ENCODE peak calls at places on chromosomes 3 and 15, in ten cellular contexts. F is heart left ventricle, M is right lobe of liver, G is upper lobe of left lung, R is gastrocnemius medialis, O is HepG2, C is GM12878, U is body of pancreas, J is A549, I is HCT116. D is an unnamed sample. For H3K4me1, the result is how much of the 10 kb centered on the place peaks cover.

GRCh38 chr3:105997466-105997799 is 128.6 kb upstream of the CBLB start:
- ATAC-seq in U (no peak), I (no peak), O (no peak), J (no peak), G (no peak), F (no peak), C (no peak), R (no peak), M (no peak), D (no peak)

GRCh38 chr3:7867587-7867986 is 634.0 kb upstream of the LMCD1 start:
- ATAC-seq in J (no peak), F (no peak), R (no peak), I (no peak), C (no peak), O (no peak), G (no peak), M (no peak), U (no peak), D (no peak)

GRCh38 chr15:74444106-74445062 is 10.6 kb upstream of the SEMA7A start:
- ATAC-seq in F (no peak), J (no peak), M (peak), R (no peak), I (no peak), G (no peak), U (peak), O (no peak), C (no peak), D (no peak)

GRCh38 chr3:45041666-45042065 is 15.6 kb downstream of the CLEC3B start:
- ATAC-seq in R (no peak), C (peak), M (no peak), U (no peak), F (no peak), J (no peak), G (no peak), O (no peak), I (no peak), D (no peak)

GRCh38 chr15:63156708-63157065 is 590 bp downstream of the RPS27L start:
- ATAC-seq in J (peak), R (peak), U (peak), M (peak), O (peak), F (peak), I (no peak), G (no peak), C (peak), D (no peak)

GRCh38 chr15:92848852-92849598 is 51.1 kb upstream of the CHD2 start:
- ATAC-seq in G (no peak), F (no peak), R (no peak), U (no peak), I (no peak), C (peak), M (no peak), J (no peak), O (no peak), D (no peak)

GRCh38 chr15:96889734-96890480 is 559.4 kb downstream of the NR2F2 start:
- ATAC-seq in U (no peak), R (no peak), C (peak), M (peak), O (peak), F (no peak), J (no peak), I (no peak), G (no peak), D (no peak)

GRCh38 chr3:56183529-56183928 is 284.7 kb downstream of the ERC2 start:
- ATAC-seq in M (no peak), J (no peak), F (no peak), C (no peak), I (no peak), G (no peak), R (no peak), O (no peak), U (no peak), D (no peak)

GRCh38 chr3:107738486-107739183 is 215.9 kb downstream of the BBX start:
- ATAC-seq in G (no peak), U (no peak), O (no peak), C (no peak), I (no peak), J (no peak), R (no peak), F (no peak), M (no peak), D (no peak)

GRCh38 chr3:138063416-138063815 is 52.0 kb downstream of the DZIP1L start:
- ATAC-seq in O (peak), F (no peak), U (no peak), J (no peak), R (no peak), M (no peak), C (no peak), I (no peak), G (no peak), D (no peak)
- H3K4me1 ChIP-seq in O (under half), F (under half), U (under half), J (under half), R (under half), M (under half), C (under half), I (under half), G (under half), D (under half)

GRCh38 chr3:4314688-4315087 is 11.5 kb downstream of the SETMAR start:
- ATAC-seq in U (no peak), G (no peak), C (peak), M (no peak), F (no peak), O (peak), R (no peak), J (no peak), I (peak), D (no peak)
- TF ChIP-seq CTCF in U (no peak), G (no peak), C (peak), M (no peak), F (no peak), O (no peak), R (no peak), J (peak), I (no peak), D (no peak)

GRCh38 chr3:150703756-150704344 is at the start of gene ERICH6:
- ATAC-seq in I (peak), F (peak), C (peak), U (peak), R (peak), O (peak), M (peak), G (peak), J (peak), D (peak)
- TF ChIP-seq POLR2A in I (no peak), F (peak), C (peak), U (no peak), R (no peak), O (peak), M (peak), G (peak), J (peak), D (peak)

DNA sequence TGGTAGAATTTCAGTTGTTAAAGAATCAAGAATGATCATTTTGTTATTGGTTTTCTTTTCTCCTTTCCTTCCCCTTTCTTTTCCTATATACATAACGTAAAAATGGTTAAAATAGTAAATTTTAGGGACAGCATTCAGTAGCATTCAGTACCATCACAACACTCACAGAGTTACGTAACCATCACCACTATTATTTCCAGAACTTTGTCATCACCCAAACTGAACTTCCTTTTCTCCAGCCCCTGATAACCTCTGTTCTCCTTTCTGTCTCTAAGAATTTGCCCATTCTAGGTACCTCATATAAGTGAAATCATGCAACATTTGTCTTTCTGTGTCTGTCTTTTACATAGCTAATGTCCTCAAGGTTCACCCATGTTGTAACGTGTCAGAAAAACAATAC is 165.4 kb downstream of the AKAP13 start:
- ATAC-seq in C (no peak), F (peak), J (no peak), I (no peak), R (peak), O (no peak), M (peak), G (no peak), U (no peak), D (peak)
- H3K4me1 ChIP-seq in C (under half), F (under half), J (under half), I (under half), R (under half), O (under half), M (under half), G (half or more), U (under half), D (under half)

DNA sequence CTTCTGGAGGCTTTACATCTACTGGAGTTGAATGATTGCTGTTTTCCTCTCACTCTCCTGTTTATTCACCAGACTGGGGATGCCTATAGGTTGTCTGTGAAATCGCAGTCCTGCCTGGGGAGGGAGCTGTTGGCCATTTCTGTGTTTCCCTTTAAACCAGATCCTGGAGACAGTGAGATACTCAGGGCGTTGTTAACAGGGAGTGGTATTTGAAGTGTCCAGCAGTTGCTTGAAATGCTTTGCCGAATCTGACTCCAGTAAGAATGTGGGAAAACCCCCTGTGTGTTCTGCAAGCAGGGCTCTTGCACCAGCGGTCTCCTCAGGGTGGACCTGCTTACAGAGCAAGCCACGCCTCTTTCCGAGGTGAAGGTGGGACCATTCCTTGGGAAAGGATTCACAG is 4.3 kb upstream of the LRRK1 start:
- ATAC-seq in C (no peak), F (no peak), U (no peak), J (no peak), I (no peak), M (no peak), O (peak), R (no peak), G (peak), D (no peak)
- TF ChIP-seq CTCF in C (no peak), F (no peak), U (no peak), J (no peak), I (no peak), M (no peak), O (no peak), R (no peak), G (peak), D (no peak)

DNA sequence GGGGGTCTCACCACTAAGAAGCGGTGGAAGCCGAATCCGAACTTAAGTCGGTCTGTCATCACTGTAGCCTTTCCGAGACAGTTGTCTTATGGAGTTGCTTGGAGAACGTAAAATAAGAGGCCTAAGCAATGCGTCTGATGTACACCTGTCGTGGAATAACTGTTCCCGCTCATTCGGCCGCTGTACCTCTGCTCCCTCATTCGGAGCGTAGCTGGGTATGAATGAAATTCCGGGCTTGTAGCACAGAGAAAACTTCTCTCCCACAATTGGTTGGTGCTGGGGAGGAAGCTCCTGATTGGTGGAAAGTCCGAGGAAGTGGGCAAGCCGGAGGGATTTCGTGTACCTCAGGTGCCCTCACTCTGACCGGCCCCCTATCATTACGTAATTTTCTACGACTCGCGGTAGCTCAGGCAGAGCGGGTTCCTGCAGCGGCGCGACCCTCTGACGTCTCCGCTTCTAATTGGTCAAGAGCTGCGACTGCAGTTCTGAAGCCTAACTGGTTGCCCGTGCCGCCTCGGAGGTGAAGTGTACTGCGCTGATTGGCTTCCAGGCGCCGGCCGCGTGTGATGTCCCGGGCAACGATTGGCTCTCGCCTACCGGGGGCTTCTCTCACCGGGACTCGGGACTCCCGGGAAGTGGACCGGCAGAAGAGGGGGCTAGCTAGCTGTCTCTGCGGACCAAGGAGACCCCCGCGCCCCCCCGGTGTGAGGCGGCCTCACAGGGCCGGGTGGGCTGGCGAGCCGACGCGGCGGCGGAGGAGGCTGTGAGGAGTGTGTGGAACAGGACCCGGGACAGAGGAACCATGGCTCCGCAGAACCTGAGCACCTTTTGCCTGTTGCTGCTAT is at the start of gene DNAJB11:
- ATAC-seq in F (peak), U (peak), M (peak), J (peak), C (peak), I (peak), G (peak), R (peak), O (peak), D (peak)
- TF ChIP-seq POLR2A in F (peak), U (peak), M (peak), J (peak), C (peak), I (peak), G (peak), R (peak), O (peak), D (peak)

GRCh38 chr15:39787479-39787878 is 4.8 kb upstream of the FSIP1 start:
- ATAC-seq in J (no peak), G (no peak), U (no peak), I (no peak), O (peak), M (no peak), C (no peak), R (no peak), F (no peak), D (no peak)
- H3K4me1 ChIP-seq in J (under half), G (under half), U (under half), I (under half), O (under half), M (under half), C (under half), R (under half), F (under half), D (half or more)

DNA sequence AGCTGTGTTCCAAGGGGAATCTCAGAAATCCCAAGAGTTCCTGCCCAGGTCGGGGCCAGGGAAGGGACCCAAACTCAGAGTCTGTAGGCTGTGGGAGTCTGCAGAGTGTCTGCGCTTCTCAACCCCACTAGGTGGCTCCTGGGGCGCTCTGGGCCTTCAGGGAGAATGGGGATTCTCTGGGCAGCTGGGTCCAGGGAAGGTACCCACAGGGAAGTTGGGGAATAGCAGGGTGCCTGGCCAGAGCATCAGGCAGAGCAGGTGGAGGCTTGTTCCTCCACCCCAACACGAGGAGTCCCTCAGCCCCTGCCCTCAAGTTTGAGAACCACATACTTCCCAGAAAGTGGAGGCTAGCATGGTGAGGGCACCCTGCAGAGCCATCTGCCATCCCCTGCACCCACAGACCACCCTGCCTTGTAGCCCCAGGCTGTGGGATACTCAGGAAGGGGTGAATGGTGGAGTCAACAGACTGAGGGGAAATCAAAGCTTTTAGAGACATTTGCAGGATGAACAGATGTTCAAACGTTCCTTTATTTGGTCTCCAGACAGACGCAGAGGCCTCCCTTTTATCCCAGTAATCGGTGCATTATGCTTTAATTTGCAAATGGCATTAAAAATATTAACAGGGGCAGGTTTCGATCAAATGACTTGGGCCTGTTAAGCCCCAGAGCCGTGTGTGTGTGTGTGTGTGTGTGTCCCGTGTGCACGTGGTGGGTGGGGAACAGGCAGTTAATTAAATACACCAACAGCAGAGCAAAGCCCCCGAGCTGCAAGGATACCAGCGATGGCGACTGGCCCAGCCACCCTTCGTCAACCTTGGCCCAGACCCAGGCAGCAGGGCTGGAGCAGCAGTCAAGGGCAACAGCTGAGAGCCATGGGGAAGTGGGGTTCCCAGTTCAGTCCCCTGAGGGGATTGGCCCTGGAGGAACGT is 57.7 kb downstream of the DNAJB8 start:
- ATAC-seq in O (peak), I (peak), G (no peak), C (peak), F (peak), J (no peak), U (peak), M (no peak), R (no peak), D (no peak)
- TF ChIP-seq CTCF in O (no peak), I (no peak), G (no peak), C (no peak), F (no peak), J (no peak), U (no peak), M (no peak), R (no peak), D (no peak)

GRCh38 chr15:90869601-90870353 is 1.4 kb downstream of the FURIN start:
- ATAC-seq in F (peak), U (peak), G (peak), M (peak), C (peak), I (peak), O (no peak), R (peak), J (no peak), D (peak)
- TF ChIP-seq POLR2A in F (no peak), U (no peak), G (peak), M (peak), C (no peak), I (peak), O (no peak), R (peak), J (no peak), D (no peak)

GRCh38 chr15:80527961-80528360 is 123.8 kb downstream of the ARNT2 start:
- ATAC-seq in G (no peak), I (no peak), J (no peak), U (no peak), M (no peak), O (no peak), R (no peak), C (no peak), F (no peak), D (no peak)

GRCh38 chr15:80536231-80536630 is 132.0 kb downstream of the ARNT2 start:
- ATAC-seq in R (no peak), O (no peak), I (no peak), M (no peak), C (no peak), J (no peak), F (no peak), G (no peak), U (no peak), D (no peak)

GRCh38 chr15:80531388-80532184 is 127.4 kb downstream of the ARNT2 start:
- ATAC-seq in I (no peak), R (peak), G (no peak), O (no peak), M (peak), J (no peak), C (no peak), U (no peak), F (no peak), D (peak)

GRCh38 chr15:80530737-80531365 is 126.7 kb downstream of the ARNT2 start:
- ATAC-seq in O (no peak), I (no peak), G (no peak), C (no peak), R (no peak), M (no peak), U (no peak), J (no peak), F (no peak), D (peak)

DNA sequence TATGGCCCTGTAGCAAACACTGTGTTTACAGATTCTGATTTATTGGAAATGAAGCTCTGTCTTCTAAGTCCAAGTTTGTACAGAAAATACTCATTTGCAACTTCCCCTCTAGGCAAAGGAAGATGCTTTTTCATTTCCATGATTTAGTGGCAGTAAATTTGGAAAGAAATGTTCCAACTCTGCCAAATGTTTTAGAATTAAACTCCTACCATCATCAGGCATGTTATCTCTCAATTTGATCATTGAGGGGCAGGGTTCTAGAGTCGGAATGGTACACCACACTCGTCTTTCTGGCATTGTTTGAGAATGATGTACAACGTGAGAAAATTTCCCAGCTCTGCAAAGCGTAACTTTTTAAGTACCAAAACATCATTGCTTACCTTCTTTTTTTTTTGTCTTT is 129.8 kb downstream of the ARNT2 start:
- ATAC-seq in R (no peak), C (no peak), M (no peak), G (no peak), O (no peak), U (no peak), J (no peak), F (no peak), I (no peak), D (no peak)
- H3K4me1 ChIP-seq in R (under half), C (under half), M (under half), G (under half), O (under half), U (under half), J (under half), F (under half), I (under half), D (under half)

D was measured in gastroesophageal sphincter.